ENCODE peak calls at places on chromosome 15, in four cellular contexts. One of them, this sample, is unnamed. For H3K4me1, the result is how much of the 10 kb centered on the place peaks cover.

GRCh38 chr15:75694241-75695182 is 18.1 kb downstream of the CSPG4 start:
- DNase-seq in testis: peak
- DNase-seq in sigmoid colon: peak
- DNase-seq in right lobe of liver: no peak
- DNase-seq in this sample: peak

GRCh38 chr15:88241060-88241459 is 15.5 kb downstream of the NTRK3 start:
- DNase-seq in testis: no peak
- DNase-seq in sigmoid colon: no peak
- DNase-seq in right lobe of liver: no peak
- DNase-seq in this sample: no peak

GRCh38 chr15:80835338-80835737 is 56.2 kb downstream of the CEMIP start:
- DNase-seq in testis: no peak
- DNase-seq in sigmoid colon: no peak
- DNase-seq in right lobe of liver: no peak
- DNase-seq in this sample: no peak

GRCh38 chr15:57559875-57560274 is 31.8 kb upstream of the MYZAP start:
- DNase-seq in testis: peak
- DNase-seq in sigmoid colon: no peak
- DNase-seq in right lobe of liver: peak
- DNase-seq in this sample: peak

GRCh38 chr15:45991863-45992262 is 357.0 kb downstream of the SQOR start:
- DNase-seq in testis: no peak
- DNase-seq in sigmoid colon: no peak
- DNase-seq in right lobe of liver: no peak
- DNase-seq in this sample: no peak

GRCh38 chr15:75051161-75051560 is 27.8 kb downstream of the PPCDC start:
- DNase-seq in testis: no peak
- DNase-seq in sigmoid colon: no peak
- DNase-seq in right lobe of liver: no peak
- DNase-seq in this sample: peak

GRCh38 chr15:80153900-80154299 is 1.1 kb downstream of the FAH start:
- DNase-seq in testis: no peak
- DNase-seq in sigmoid colon: no peak
- DNase-seq in right lobe of liver: no peak
- DNase-seq in this sample: no peak

GRCh38 chr15:42077680-42078079 is 16.7 kb downstream of the PLA2G4D start:
- DNase-seq in testis: peak
- DNase-seq in sigmoid colon: no peak
- DNase-seq in right lobe of liver: no peak
- DNase-seq in this sample: no peak

GRCh38 chr15:52137432-52138357 is 25.1 kb upstream of the BCL2L10 start:
- DNase-seq in testis: no peak
- DNase-seq in sigmoid colon: no peak
- DNase-seq in right lobe of liver: peak
- DNase-seq in this sample: no peak

GRCh38 chr15:80151576-80151975 is 1.2 kb upstream of the FAH start:
- DNase-seq in testis: no peak
- DNase-seq in sigmoid colon: no peak
- DNase-seq in right lobe of liver: no peak
- DNase-seq in this sample: no peak

GRCh38 chr15:94509259-94509658 is 277.9 kb downstream of the MCTP2 start:
- DNase-seq in testis: no peak
- DNase-seq in sigmoid colon: no peak
- DNase-seq in right lobe of liver: no peak
- DNase-seq in this sample: no peak

GRCh38 chr15:93072011-93072410 is 17.0 kb downstream of the RGMA start:
- DNase-seq in testis: no peak
- DNase-seq in sigmoid colon: no peak
- DNase-seq in right lobe of liver: no peak
- DNase-seq in this sample: no peak

GRCh38 chr15:23565395-23566069 is at the start of gene MKRN3:
- DNase-seq in testis: peak
- DNase-seq in sigmoid colon: no peak
- DNase-seq in right lobe of liver: peak
- DNase-seq in this sample: peak

GRCh38 chr15:67700023-67700422 is 125.3 kb upstream of the SKOR1 start:
- DNase-seq in testis: no peak
- DNase-seq in sigmoid colon: no peak
- DNase-seq in right lobe of liver: no peak
- DNase-seq in this sample: no peak

GRCh38 chr15:50906954-50907865 is 1.3 kb upstream of the AP4E1 start:
- DNase-seq in testis: no peak
- DNase-seq in sigmoid colon: no peak
- DNase-seq in right lobe of liver: peak
- DNase-seq in this sample: no peak

GRCh38 chr15:48577495-48577894 is 68.0 kb downstream of the FBN1 start:
- DNase-seq in testis: no peak
- DNase-seq in sigmoid colon: no peak
- DNase-seq in right lobe of liver: no peak
- DNase-seq in this sample: no peak

GRCh38 chr15:77508541-77509505 is 88.1 kb downstream of the HMG20A start:
- DNase-seq in testis: peak
- DNase-seq in sigmoid colon: peak
- DNase-seq in right lobe of liver: peak
- DNase-seq in this sample: peak

GRCh38 chr15:52208306-52208946 is 17.2 kb upstream of the GNB5 start:
- DNase-seq in testis: peak
- DNase-seq in sigmoid colon: peak
- DNase-seq in right lobe of liver: peak
- DNase-seq in this sample: peak

GRCh38 chr15:96540283-96540682 is 209.8 kb downstream of the NR2F2 start:
- DNase-seq in testis: no peak
- DNase-seq in sigmoid colon: no peak
- DNase-seq in right lobe of liver: no peak
- DNase-seq in this sample: no peak

GRCh38 chr15:33068531-33068990 is 126.0 kb downstream of the FMN1 start:
- DNase-seq in testis: no peak
- DNase-seq in sigmoid colon: no peak
- DNase-seq in right lobe of liver: no peak
- DNase-seq in this sample: peak

GRCh38 chr15:83114856-83115255 is 7.4 kb downstream of the TM6SF1 start:
- DNase-seq in testis: no peak
- DNase-seq in sigmoid colon: no peak
- DNase-seq in right lobe of liver: no peak
- DNase-seq in this sample: no peak

GRCh38 chr15:100879461-100880138 is at the start of gene ALDH1A3:
- DNase-seq in testis: peak
- DNase-seq in sigmoid colon: peak
- DNase-seq in right lobe of liver: peak
- DNase-seq in this sample: peak
- H3K4me3 ChIP-seq in testis: peak
- H3K4me3 ChIP-seq in sigmoid colon: peak
- H3K4me3 ChIP-seq in right lobe of liver: no peak
- H3K4me3 ChIP-seq in this sample: peak

GRCh38 chr15:63675263-63675662 is 78.1 kb downstream of the FBXL22 start:
- DNase-seq in testis: no peak
- DNase-seq in sigmoid colon: no peak
- DNase-seq in right lobe of liver: no peak
- DNase-seq in this sample: no peak

GRCh38 chr15:63677778-63678177 is 80.6 kb downstream of the FBXL22 start:
- DNase-seq in testis: no peak
- DNase-seq in sigmoid colon: no peak
- DNase-seq in right lobe of liver: peak
- DNase-seq in this sample: peak

GRCh38 chr15:63683343-63683951 is 86.3 kb downstream of the FBXL22 start:
- DNase-seq in testis: no peak
- DNase-seq in sigmoid colon: no peak
- DNase-seq in right lobe of liver: no peak
- DNase-seq in this sample: no peak

GRCh38 chr15:63678383-63678782 is 81.2 kb downstream of the FBXL22 start:
- DNase-seq in testis: no peak
- DNase-seq in sigmoid colon: no peak
- DNase-seq in right lobe of liver: no peak
- DNase-seq in this sample: no peak

GRCh38 chr15:63679588-63679987 is 82.4 kb downstream of the FBXL22 start:
- DNase-seq in testis: no peak
- DNase-seq in sigmoid colon: no peak
- DNase-seq in right lobe of liver: no peak
- DNase-seq in this sample: no peak
- H3K27ac ChIP-seq in testis: no peak
- H3K27ac ChIP-seq in sigmoid colon: no peak
- H3K27ac ChIP-seq in right lobe of liver: no peak
- H3K27ac ChIP-seq in this sample: no peak

GRCh38 chr15:70200511-70200991 is 102.8 kb upstream of the TLE3 start:
- DNase-seq in testis: no peak
- DNase-seq in sigmoid colon: no peak
- DNase-seq in right lobe of liver: no peak
- DNase-seq in this sample: no peak

GRCh38 chr15:70200003-70200410 is 102.3 kb upstream of the TLE3 start:
- DNase-seq in testis: no peak
- DNase-seq in sigmoid colon: no peak
- DNase-seq in right lobe of liver: no peak
- DNase-seq in this sample: no peak

GRCh38 chr15:70198441-70199123 is 100.9 kb upstream of the TLE3 start:
- DNase-seq in testis: no peak
- DNase-seq in sigmoid colon: no peak
- DNase-seq in right lobe of liver: no peak
- DNase-seq in this sample: no peak

GRCh38 chr15:70199124-70199482 is 101.4 kb upstream of the TLE3 start:
- DNase-seq in testis: no peak
- DNase-seq in sigmoid colon: no peak
- DNase-seq in right lobe of liver: no peak
- DNase-seq in this sample: no peak

DNA sequence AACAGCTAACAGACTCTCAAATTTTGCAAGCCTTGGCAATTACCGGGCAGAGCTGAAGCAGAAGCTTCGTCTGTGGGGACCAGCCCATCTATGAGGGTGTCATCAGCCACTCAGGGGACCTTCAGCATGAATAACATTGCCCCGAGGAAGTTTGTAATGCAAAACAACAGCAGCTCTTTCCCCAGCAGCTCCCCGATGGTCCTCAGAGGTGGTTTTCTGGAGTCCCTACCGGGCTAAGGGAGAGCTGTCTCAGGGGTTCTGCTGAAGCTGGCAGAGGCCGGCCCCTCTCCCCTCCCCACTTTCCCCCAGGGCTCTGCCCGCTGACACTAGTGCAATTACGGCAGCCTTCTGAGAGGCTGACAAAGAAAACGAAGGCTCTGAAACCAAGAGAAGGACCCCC is 101.9 kb upstream of the TLE3 start:
- DNase-seq in testis: no peak
- DNase-seq in sigmoid colon: no peak
- DNase-seq in right lobe of liver: no peak
- DNase-seq in this sample: no peak
- H3K4me1 ChIP-seq in testis: under half
- H3K4me1 ChIP-seq in sigmoid colon: half or more
- H3K4me1 ChIP-seq in right lobe of liver: under half
- H3K4me1 ChIP-seq in this sample: under half

DNA sequence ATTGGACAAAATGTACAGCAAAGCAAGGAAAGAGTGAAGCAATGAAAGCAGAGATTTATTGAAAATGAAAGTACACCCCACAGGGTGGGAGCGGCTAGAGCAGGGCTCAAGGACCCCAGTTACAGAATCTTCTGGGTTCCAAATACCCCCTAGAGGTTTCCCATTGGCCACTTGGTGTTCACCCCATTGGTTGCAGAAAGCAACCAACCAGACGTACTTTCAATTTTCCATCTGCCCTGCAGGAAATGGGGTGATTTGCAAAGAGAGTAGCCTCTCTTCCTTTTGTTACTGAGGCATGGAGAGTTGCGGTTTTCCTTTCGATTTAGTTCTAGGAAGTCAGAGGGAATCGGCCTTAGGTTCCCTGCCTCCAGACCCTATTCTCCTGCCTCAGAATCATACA is 2.4 kb downstream of the PML start:
- DNase-seq in testis: no peak
- DNase-seq in sigmoid colon: peak
- DNase-seq in right lobe of liver: no peak
- DNase-seq in this sample: no peak
- H3K4me3 ChIP-seq in testis: no peak
- H3K4me3 ChIP-seq in sigmoid colon: peak
- H3K4me3 ChIP-seq in right lobe of liver: peak
- H3K4me3 ChIP-seq in this sample: peak

This sample was measured in right cardiac atrium.